ENCODE peak calls at places on chromosomes 1 and 21, in nine cellular contexts. M, K, X, E, D, S, U, F and Z are unnamed samples.

GRCh38 chr1:43975249-43975961 is 645 bp downstream of the ATP6V0B start:
- DNase-seq in X (peak), D (peak), U (peak), S (peak), M (no peak), K (no peak), F (peak), E (peak), Z (peak)

GRCh38 chr1:171869097-171869496 is 27.8 kb downstream of the DNM3 start:
- DNase-seq in X (no peak), K (no peak), M (no peak), U (peak), F (no peak), D (no peak), S (no peak), E (peak), Z (no peak)

GRCh38 chr1:45499415-45499769 is 481 bp downstream of the CCDC163 start:
- DNase-seq in F (peak), X (no peak), U (no peak), E (no peak), S (no peak), M (no peak), K (no peak), D (no peak), Z (peak)

GRCh38 chr1:229792576-229792975 is 166.5 kb downstream of the URB2 start:
- DNase-seq in X (no peak), K (no peak), F (no peak), U (no peak), M (no peak), E (peak), D (no peak), S (no peak), Z (no peak)

GRCh38 chr1:7625401-7625800 is 145.7 kb upstream of the VAMP3 start:
- DNase-seq in F (no peak), U (no peak), X (no peak), K (no peak), M (no peak), S (no peak), D (no peak), E (no peak), Z (no peak)

GRCh38 chr1:244010191-244010590 is 40.9 kb upstream of the ZBTB18 start:
- DNase-seq in D (no peak), X (no peak), S (no peak), E (peak), U (no peak), M (no peak), K (no peak), F (peak), Z (no peak)

GRCh38 chr1:201485184-201485774 is 16.3 kb upstream of the PHLDA3 start:
- DNase-seq in X (no peak), D (no peak), S (no peak), U (no peak), F (no peak), K (no peak), M (no peak), E (no peak), Z (no peak)

GRCh38 chr1:34763142-34763781 is 3.7 kb downstream of the GJB4 start:
- DNase-seq in K (no peak), M (no peak), F (peak), X (no peak), E (peak), S (no peak), U (no peak), D (peak), Z (no peak)

GRCh38 chr1:47722909-47723580 is 274.1 kb downstream of the TRABD2B start:
- DNase-seq in S (no peak), M (no peak), E (no peak), K (no peak), X (peak), F (no peak), D (no peak), U (no peak), Z (no peak)

GRCh38 chr1:184558691-184559090 is 171.9 kb downstream of the C1orf21 start:
- DNase-seq in D (no peak), K (no peak), U (no peak), F (no peak), M (no peak), E (no peak), X (no peak), S (no peak), Z (no peak)

GRCh38 chr1:21280011-21280471 is 10.2 kb downstream of the ECE1 start:
- DNase-seq in U (peak), M (no peak), S (no peak), E (no peak), K (no peak), F (peak), X (no peak), D (peak), Z (no peak)

GRCh38 chr1:32636793-32637561 is 13.4 kb downstream of the ZBTB8OS start:
- DNase-seq in S (no peak), U (no peak), F (no peak), D (peak), E (no peak), M (no peak), K (no peak), X (no peak), Z (no peak)

GRCh38 chr21:33901421-33902288 is 13.9 kb downstream of the ATP5PO start:
- DNase-seq in X (no peak), M (peak), K (no peak), D (peak), E (peak), F (peak), S (no peak), U (peak), Z (peak)

GRCh38 chr21:42063206-42063577 is 7.9 kb upstream of the UMODL1 start:
- DNase-seq in E (no peak), S (no peak), M (no peak), F (no peak), U (no peak), D (no peak), K (no peak), X (peak), Z (no peak)

GRCh38 chr1:201252833-201253810 is 30.2 kb upstream of the PKP1 start:
- DNase-seq in M (no peak), S (no peak), K (no peak), U (no peak), X (no peak), D (no peak), F (no peak), E (no peak), Z (no peak)

GRCh38 chr1:40067023-40067422 is 26.5 kb downstream of the CAP1 start:
- DNase-seq in E (peak), M (no peak), X (no peak), F (peak), S (no peak), K (no peak), D (no peak), U (peak), Z (no peak)